ENCODE peak calls at places on chromosome 9, in seven cellular contexts. S is dorsolateral prefrontal cortex, R is EL, H is EH, I is cardiac muscle cell, M is tibial nerve, V is GM13976. J is an unnamed sample.

GRCh38 chr9:135926402-135927194 is 19.3 kb upstream of the CAMSAP1 start:
- DNase-seq in S (no peak), R (peak), H (peak), I (peak), M (no peak), V (peak), J (peak)

GRCh38 chr9:13587581-13587980 is 308.1 kb upstream of the MPDZ start:
- DNase-seq in S (no peak), R (no peak), H (no peak), I (no peak), M (no peak), V (no peak), J (no peak)

GRCh38 chr9:93205045-93205768 is 21.3 kb downstream of the WNK2 start:
- DNase-seq in S (peak), R (no peak), H (peak), I (peak), M (no peak), V (no peak), J (peak)

GRCh38 chr9:108053555-108054061 is 564.0 kb upstream of the KLF4 start:
- DNase-seq in S (no peak), R (peak), H (peak), I (peak), M (peak), V (no peak), J (peak)

GRCh38 chr9:84463272-84463671 is 122.7 kb upstream of the SLC28A3 start:
- DNase-seq in S (no peak), R (no peak), H (no peak), I (no peak), M (no peak), V (no peak), J (no peak)

GRCh38 chr9:113996531-113997001 is 81.5 kb downstream of the AMBP start:
- DNase-seq in S (no peak), R (no peak), H (no peak), I (no peak), M (no peak), V (no peak), J (no peak)

GRCh38 chr9:121529237-121529987 is 29.8 kb upstream of the GGTA1 start:
- DNase-seq in S (no peak), R (peak), H (peak), I (peak), M (peak), V (peak), J (peak)

GRCh38 chr9:117768740-117769400 is 64.7 kb downstream of the TLR4 start:
- DNase-seq in S (no peak), R (no peak), H (no peak), I (no peak), M (no peak), V (no peak), J (no peak)

GRCh38 chr9:99779277-99779676 is 42.4 kb upstream of the NR4A3 start:
- DNase-seq in S (no peak), R (no peak), H (no peak), I (no peak), M (no peak), V (no peak), J (no peak)

GRCh38 chr9:116039312-116039711 is 114.3 kb upstream of the PAPPA start:
- DNase-seq in S (no peak), R (no peak), H (no peak), I (no peak), M (no peak), V (no peak), J (no peak)

GRCh38 chr9:135095470-135096407 is 8.3 kb downstream of the OLFM1 start:
- DNase-seq in S (no peak), R (no peak), H (no peak), I (no peak), M (no peak), V (no peak), J (no peak)

GRCh38 chr9:109557481-109557880 is 59.4 kb upstream of the PTPN3 start:
- DNase-seq in S (no peak), R (no peak), H (no peak), I (no peak), M (no peak), V (no peak), J (no peak)

GRCh38 chr9:6441269-6441668 is 28.3 kb downstream of the UHRF2 start:
- DNase-seq in S (no peak), R (peak), H (peak), I (no peak), M (no peak), V (no peak), J (no peak)

J was measured in gastrocnemius medialis.